ENCODE peak calls at places on chromosome 12, in ten cellular contexts. B, E, V, D, C, Z, T, U, S and J are unnamed samples.

GRCh38 chr12:22733756-22734155 is 108.8 kb downstream of the ETNK1 start:
- DNase-seq in B (no peak), E (no peak), V (no peak), D (peak), C (no peak), Z (no peak), T (peak), U (no peak), S (no peak), J (no peak)

GRCh38 chr12:73384592-73384991 is 1112.4 kb downstream of the TRHDE start:
- DNase-seq in B (no peak), E (no peak), V (no peak), D (no peak), C (no peak), Z (no peak), T (no peak), U (no peak), S (no peak), J (no peak)

GRCh38 chr12:44377443-44378160 is 498.5 kb downstream of the NELL2 start:
- DNase-seq in B (no peak), E (no peak), V (no peak), D (no peak), C (no peak), Z (no peak), T (no peak), U (no peak), S (no peak), J (no peak)

GRCh38 chr12:6360578-6361490 is 14.5 kb downstream of the SCNN1A start:
- DNase-seq in B (no peak), E (no peak), V (no peak), D (no peak), C (no peak), Z (no peak), T (no peak), U (no peak), S (no peak), J (no peak)

GRCh38 chr12:41634096-41634495 is 446.0 kb downstream of the PDZRN4 start:
- DNase-seq in B (no peak), E (no peak), V (no peak), D (no peak), C (no peak), Z (no peak), T (no peak), U (no peak), S (no peak), J (no peak)

GRCh38 chr12:132610051-132610759 is at the start of gene LRCOL1:
- DNase-seq in B (no peak), E (no peak), V (peak), D (peak), C (no peak), Z (no peak), T (peak), U (no peak), S (peak), J (no peak)

GRCh38 chr12:123931686-123932321 is 40.8 kb downstream of the CCDC92 start:
- DNase-seq in B (peak), E (peak), V (no peak), D (no peak), C (no peak), Z (no peak), T (no peak), U (no peak), S (no peak), J (no peak)

GRCh38 chr12:127785535-127785934 is 481.4 kb upstream of the TMEM132C start:
- DNase-seq in B (no peak), E (no peak), V (no peak), D (no peak), C (no peak), Z (no peak), T (peak), U (no peak), S (peak), J (peak)

GRCh38 chr12:19712041-19712440 is 272.7 kb downstream of the AEBP2 start:
- DNase-seq in B (no peak), E (no peak), V (no peak), D (peak), C (no peak), Z (no peak), T (peak), U (no peak), S (peak), J (no peak)

GRCh38 chr12:94596596-94596995 is 53.8 kb downstream of the TMCC3 start:
- DNase-seq in B (no peak), E (no peak), V (peak), D (peak), C (no peak), Z (peak), T (no peak), U (no peak), S (no peak), J (no peak)

GRCh38 chr12:73361156-73361866 is 1089.1 kb downstream of the TRHDE start:
- DNase-seq in B (no peak), E (no peak), V (no peak), D (no peak), C (no peak), Z (no peak), T (no peak), U (no peak), S (no peak), J (no peak)

GRCh38 chr12:21223930-21224329 is 92.9 kb downstream of the SLCO1B1 start:
- DNase-seq in B (no peak), E (no peak), V (no peak), D (no peak), C (no peak), Z (no peak), T (no peak), U (no peak), S (peak), J (no peak)

GRCh38 chr12:104722541-104723534 is 235.3 kb downstream of the SLC41A2 start:
- DNase-seq in B (no peak), E (no peak), V (no peak), D (no peak), C (no peak), Z (no peak), T (no peak), U (no peak), S (no peak), J (no peak)

GRCh38 chr12:100601626-100602025 is 28.1 kb downstream of the GAS2L3 start:
- DNase-seq in B (no peak), E (no peak), V (no peak), D (no peak), C (no peak), Z (no peak), T (no peak), U (no peak), S (no peak), J (no peak)

GRCh38 chr12:70609739-70610491 is 27.3 kb downstream of the PTPRB start:
- DNase-seq in B (no peak), E (no peak), V (no peak), D (peak), C (peak), Z (no peak), T (peak), U (no peak), S (peak), J (no peak)

GRCh38 chr12:8033153-8034044 is 883 bp downstream of the FOXJ2 start:
- DNase-seq in B (peak), E (peak), V (peak), D (peak), C (peak), Z (no peak), T (peak), U (no peak), S (peak), J (peak)